ENCODE peak calls at places on chromosomes 4 and X, in seven cellular contexts. I, X, E, Z, M, K and W are unnamed samples.

GRCh38 chrX:270848-271367 is 10.3 kb upstream of the PLCXD1 start:
- DNase-seq in X (peak), K (peak), E (peak), I (no peak), Z (no peak), M (peak), W (no peak)

GRCh38 chr4:135839712-135840111 is 1638.1 kb upstream of the PABPC4L start:
- DNase-seq in X (no peak), I (no peak), E (no peak), M (no peak), Z (no peak), K (no peak), W (no peak)

GRCh38 chrX:9566150-9566621 is 101.3 kb downstream of the TBL1X start:
- DNase-seq in I (peak), M (peak), K (peak), E (peak), Z (peak), X (no peak), W (peak)

GRCh38 chrX:122418758-122419157 is 765.3 kb upstream of the GRIA3 start:
- DNase-seq in I (no peak), Z (no peak), M (no peak), E (no peak), K (no peak), X (no peak), W (no peak)

GRCh38 chr4:183335369-183335940 is 13.2 kb upstream of the CLDN24 start:
- DNase-seq in K (peak), E (no peak), X (no peak), M (no peak), I (no peak), Z (peak), W (peak)

GRCh38 chrX:41922694-41923171 is 621 bp downstream of the CASK start:
- DNase-seq in K (no peak), X (no peak), Z (peak), E (no peak), M (peak), I (peak), W (no peak)

GRCh38 chr4:19925516-19925915 is 326.2 kb upstream of the SLIT2 start:
- DNase-seq in I (no peak), E (no peak), Z (no peak), K (no peak), X (no peak), M (no peak), W (no peak)

GRCh38 chrX:2457289-2458133 is 43.3 kb downstream of the DHRSX start:
- DNase-seq in I (no peak), X (no peak), K (no peak), Z (peak), E (no peak), M (no peak), W (no peak)

GRCh38 chrX:153882086-153882498 is 3.9 kb downstream of the L1CAM start:
- DNase-seq in K (no peak), I (no peak), Z (no peak), E (no peak), X (no peak), M (no peak), W (peak)

GRCh38 chrX:12770440-12770839 is 20.8 kb upstream of the PRPS2 start:
- DNase-seq in E (no peak), Z (peak), M (no peak), X (no peak), I (no peak), K (no peak), W (no peak)

GRCh38 chr4:89108068-89108467 is 3.3 kb upstream of the TIGD2 start:
- DNase-seq in K (no peak), I (no peak), X (no peak), E (no peak), Z (peak), M (no peak), W (no peak)

GRCh38 chrX:154358829-154359228 is 15.6 kb downstream of the FLNA start:
- DNase-seq in K (no peak), X (no peak), E (no peak), M (no peak), Z (no peak), I (no peak), W (no peak)

GRCh38 chrX:100207331-100208024 is 202.6 kb downstream of the PCDH19 start:
- DNase-seq in Z (no peak), X (no peak), M (peak), I (no peak), K (no peak), E (no peak), W (no peak)

GRCh38 chr4:184802203-184803015 is 23.4 kb downstream of the ACSL1 start:
- DNase-seq in K (no peak), I (no peak), E (no peak), M (no peak), Z (no peak), X (no peak), W (no peak)

GRCh38 chrX:29295987-29296680 is 708.9 kb downstream of the IL1RAPL1 start:
- DNase-seq in I (no peak), Z (no peak), X (no peak), M (no peak), E (no peak), K (no peak), W (no peak)

GRCh38 chr4:41258783-41259182 is 2.1 kb downstream of the UCHL1 start:
- DNase-seq in I (no peak), M (peak), Z (peak), E (no peak), K (no peak), X (no peak), W (no peak)

GRCh38 chr4:122803788-122804208 is 22.8 kb upstream of the FGF2 start:
- DNase-seq in K (no peak), X (no peak), Z (no peak), E (no peak), I (peak), M (no peak), W (no peak)

GRCh38 chr4:11050766-11051165 is 366.2 kb upstream of the CLNK start:
- DNase-seq in E (no peak), K (no peak), I (no peak), X (no peak), Z (no peak), M (no peak), W (no peak)

GRCh38 chr4:244471-244870 is 60.8 kb downstream of the ZNF732 start:
- DNase-seq in K (peak), I (peak), X (no peak), Z (peak), E (peak), M (peak), W (no peak)

GRCh38 chrX:124328765-124329164 is 3.7 kb upstream of the TEX13D start:
- DNase-seq in M (no peak), Z (peak), K (no peak), E (no peak), X (no peak), I (no peak), W (peak)

GRCh38 chr4:59537231-59537886 is 1662.8 kb upstream of the ADGRL3 start:
- DNase-seq in X (no peak), K (no peak), E (no peak), Z (no peak), M (no peak), I (no peak), W (no peak)

GRCh38 chr4:169103966-169104412 is 93.9 kb upstream of the CBR4 start:
- DNase-seq in M (peak), K (no peak), I (no peak), Z (no peak), X (no peak), E (no peak), W (peak)

GRCh38 chrX:24391843-24392242 is 31.4 kb downstream of the SUPT20HL1 start:
- DNase-seq in X (no peak), M (no peak), K (no peak), Z (no peak), I (no peak), E (no peak), W (no peak)

GRCh38 chr4:69829678-69830077 is 30.3 kb downstream of the SULT1E1 start:
- DNase-seq in K (no peak), Z (no peak), X (no peak), I (no peak), E (no peak), M (no peak), W (no peak)

GRCh38 chr4:152045781-152046571 is 285.2 kb upstream of the GATB start:
- DNase-seq in X (peak), K (peak), M (peak), I (no peak), Z (peak), E (no peak), W (no peak)

GRCh38 chr4:108799335-108799734 is 36.5 kb upstream of the ETNPPL start:
- DNase-seq in Z (no peak), M (no peak), I (no peak), E (no peak), X (no peak), K (no peak), W (no peak)

GRCh38 chrX:150635952-150636351 is 57.2 kb upstream of the MTMR1 start:
- DNase-seq in E (no peak), I (no peak), K (no peak), X (no peak), M (no peak), Z (peak), W (peak)

GRCh38 chrX:9466711-9467110 is 1.9 kb downstream of the TBL1X start:
- DNase-seq in K (no peak), M (no peak), Z (no peak), X (no peak), E (no peak), I (no peak), W (no peak)

GRCh38 chr4:10173039-10173753 is 56.6 kb upstream of the WDR1 start:
- DNase-seq in K (peak), X (no peak), E (no peak), M (peak), I (peak), Z (no peak), W (no peak)

GRCh38 chr4:93018243-93018642 is 714.5 kb downstream of the GRID2 start:
- DNase-seq in X (no peak), M (no peak), I (no peak), E (no peak), K (no peak), Z (no peak), W (no peak)

GRCh38 chr4:187598246-187598645 is 397.3 kb upstream of the ZFP42 start:
- DNase-seq in Z (no peak), M (no peak), X (no peak), E (no peak), I (no peak), K (no peak), W (no peak)

GRCh38 chrX:150495496-150495895 is 72.9 kb upstream of the MTM1 start:
- DNase-seq in E (no peak), X (no peak), Z (no peak), K (no peak), I (no peak), M (no peak), W (no peak)

GRCh38 chr4:153679476-153679875 is 4.6 kb upstream of the TLR2 start:
- DNase-seq in X (no peak), E (peak), M (no peak), Z (no peak), I (peak), K (no peak), W (no peak)

GRCh38 chrX:24528605-24529004 is 63.5 kb downstream of the PDK3 start:
- DNase-seq in M (no peak), X (no peak), I (no peak), E (no peak), Z (no peak), K (no peak), W (no peak)

GRCh38 chrX:69539437-69539836 is 35.3 kb downstream of the NALF2 start:
- DNase-seq in M (peak), Z (no peak), K (no peak), X (no peak), I (no peak), E (no peak), W (no peak)

GRCh38 chrX:22296871-22297270 is 24.2 kb downstream of the CBLL2 start:
- DNase-seq in X (no peak), I (no peak), Z (no peak), K (no peak), M (no peak), E (no peak), W (no peak)

GRCh38 chr4:21469438-21470032 is 479.0 kb downstream of the KCNIP4 start:
- DNase-seq in E (no peak), Z (no peak), I (no peak), M (no peak), X (no peak), K (no peak), W (no peak)

GRCh38 chrX:141701081-141701480 is 2.5 kb upstream of the SPANXD start:
- DNase-seq in I (no peak), K (no peak), X (no peak), E (no peak), M (no peak), Z (no peak), W (no peak)

GRCh38 chr4:81631958-81632439 is 160.3 kb upstream of the RASGEF1B start:
- DNase-seq in M (peak), Z (peak), I (no peak), E (no peak), K (no peak), X (no peak), W (no peak)

GRCh38 chr4:162274354-162274753 is 110.6 kb upstream of the FSTL5 start:
- DNase-seq in I (peak), E (peak), X (no peak), K (peak), M (peak), Z (no peak), W (no peak)

GRCh38 chr4:39452153-39452859 is 6.4 kb downstream of the RPL9 start:
- DNase-seq in X (no peak), M (no peak), I (no peak), E (no peak), Z (no peak), K (no peak), W (no peak)

GRCh38 chr4:39450618-39451017 is 8.1 kb downstream of the RPL9 start:
- DNase-seq in K (no peak), X (no peak), Z (no peak), M (no peak), I (no peak), E (no peak), W (no peak)

GRCh38 chr4:39452860-39453587 is 5.7 kb downstream of the RPL9 start:
- DNase-seq in I (no peak), E (no peak), K (no peak), X (no peak), M (no peak), Z (no peak), W (no peak)

GRCh38 chr4:39453738-39454137 is 5.0 kb downstream of the RPL9 start:
- DNase-seq in E (no peak), K (no peak), M (no peak), I (no peak), Z (no peak), X (no peak), W (no peak)

GRCh38 chr4:39451423-39452023 is 7.2 kb downstream of the RPL9 start:
- DNase-seq in K (no peak), E (no peak), X (no peak), M (no peak), Z (no peak), I (no peak), W (no peak)
- TF ChIP-seq POLR2A in K (no peak), E (no peak), X (no peak), M (no peak), Z (no peak), I (no peak), W (no peak)

DNA sequence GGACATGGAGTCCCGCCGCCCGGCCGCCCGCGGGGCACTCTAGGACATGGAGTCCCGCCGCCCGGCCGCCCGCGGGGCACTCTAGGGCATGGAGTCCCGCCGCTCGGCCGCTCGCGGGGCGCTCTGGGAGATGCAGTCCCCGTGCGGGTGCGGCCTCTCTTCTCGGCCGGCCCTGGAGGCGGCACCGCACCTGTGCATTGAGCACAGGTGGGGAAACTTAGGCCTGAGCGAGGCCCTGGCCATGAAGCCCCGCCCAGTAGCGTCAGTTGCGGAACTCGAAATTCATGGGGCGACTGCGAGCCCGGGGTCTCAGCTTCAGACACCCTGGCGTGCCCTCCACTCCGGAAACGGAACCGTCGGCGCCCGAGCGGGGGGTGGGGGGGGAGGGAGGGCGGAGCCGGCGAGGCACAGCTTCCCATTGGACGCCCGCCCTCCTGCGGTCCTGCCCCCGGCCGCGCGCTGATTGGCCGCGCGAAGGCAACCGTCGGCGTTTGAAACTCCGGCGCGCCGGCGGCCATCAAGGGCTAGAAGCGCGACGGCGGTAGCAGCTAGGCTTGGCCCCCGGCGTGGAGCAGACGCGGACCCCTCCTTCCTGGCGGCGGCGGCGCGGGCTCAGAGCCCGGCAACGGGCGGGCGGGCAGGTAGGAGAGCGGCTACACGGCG is at the start of the genes TACC3 and TMEM129:
- DNase-seq in Z (peak), K (peak), M (peak), E (peak), X (peak), I (peak), W (peak)
- TF ChIP-seq POLR2A in Z (peak), K (no peak), M (no peak), E (no peak), X (no peak), I (peak), W (peak)

DNA sequence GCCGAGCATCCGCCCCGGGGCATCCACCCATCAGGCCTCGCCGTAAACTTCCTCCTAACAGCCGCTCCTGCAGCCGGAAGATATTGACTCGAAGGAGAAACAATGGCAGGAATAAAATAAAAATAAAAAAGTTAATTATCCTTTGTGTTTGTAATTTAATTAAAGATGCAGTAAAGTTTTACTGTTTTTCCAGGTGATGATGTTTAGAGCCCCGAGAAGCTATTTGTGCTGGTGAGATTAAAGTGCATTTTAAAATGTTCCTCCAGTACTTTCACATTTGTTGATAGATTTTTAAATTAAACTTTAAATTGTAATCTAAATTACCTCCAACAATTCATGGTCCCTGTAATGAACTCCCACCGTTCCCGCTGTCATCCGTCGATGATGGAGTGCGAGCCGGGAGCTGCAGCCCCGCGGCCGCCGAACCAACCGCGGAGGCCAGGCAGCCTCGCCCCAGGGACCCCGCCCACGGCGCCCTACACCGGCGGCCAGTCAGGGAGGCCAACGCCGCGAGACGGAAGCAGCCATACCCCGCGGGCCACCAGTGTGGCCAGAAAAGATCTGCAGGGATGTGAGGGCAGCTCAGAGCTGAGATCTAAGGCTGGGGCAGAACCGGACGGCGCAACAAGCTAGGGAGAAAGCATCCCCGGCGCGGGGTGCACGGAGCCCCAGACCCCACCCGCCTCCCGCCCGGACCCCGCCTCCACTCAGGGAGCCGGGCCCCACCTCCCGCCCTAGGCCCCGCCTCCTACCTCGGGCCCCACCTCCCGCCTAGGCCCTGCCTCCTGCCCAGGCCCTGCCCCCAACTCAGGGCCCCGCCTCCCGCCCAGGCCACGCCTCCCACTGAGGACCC is 104.1 kb downstream of the FAM53A start:
- DNase-seq in I (peak), E (peak), X (peak), K (peak), Z (peak), M (peak), W (peak)
- TF ChIP-seq POLR2A in I (peak), E (no peak), X (no peak), K (no peak), Z (peak), M (no peak), W (peak)

GRCh38 chr4:140754918-140755810 is 1.0 kb downstream of the TBC1D9 start:
- DNase-seq in E (no peak), I (no peak), K (no peak), M (no peak), X (no peak), Z (no peak), W (no peak)

GRCh38 chr4:140755811-140756291 is 334 bp downstream of the TBC1D9 start:
- DNase-seq in Z (peak), I (peak), M (peak), X (peak), E (peak), K (peak), W (peak)

GRCh38 chr4:140757220-140757607 is 1.0 kb upstream of the TBC1D9 start:
- DNase-seq in Z (no peak), K (no peak), I (no peak), X (no peak), E (no peak), M (no peak), W (no peak)

GRCh38 chr4:140752669-140753068 is 3.5 kb downstream of the TBC1D9 start:
- DNase-seq in I (no peak), M (no peak), E (no peak), X (no peak), Z (no peak), K (no peak), W (no peak)

GRCh38 chr4:140756292-140757219 is at the start of gene TBC1D9:
- DNase-seq in K (peak), I (peak), X (peak), Z (peak), M (peak), E (peak), W (peak)
- TF ChIP-seq POLR2A in K (no peak), I (peak), X (no peak), Z (peak), M (peak), E (peak), W (peak)

DNA sequence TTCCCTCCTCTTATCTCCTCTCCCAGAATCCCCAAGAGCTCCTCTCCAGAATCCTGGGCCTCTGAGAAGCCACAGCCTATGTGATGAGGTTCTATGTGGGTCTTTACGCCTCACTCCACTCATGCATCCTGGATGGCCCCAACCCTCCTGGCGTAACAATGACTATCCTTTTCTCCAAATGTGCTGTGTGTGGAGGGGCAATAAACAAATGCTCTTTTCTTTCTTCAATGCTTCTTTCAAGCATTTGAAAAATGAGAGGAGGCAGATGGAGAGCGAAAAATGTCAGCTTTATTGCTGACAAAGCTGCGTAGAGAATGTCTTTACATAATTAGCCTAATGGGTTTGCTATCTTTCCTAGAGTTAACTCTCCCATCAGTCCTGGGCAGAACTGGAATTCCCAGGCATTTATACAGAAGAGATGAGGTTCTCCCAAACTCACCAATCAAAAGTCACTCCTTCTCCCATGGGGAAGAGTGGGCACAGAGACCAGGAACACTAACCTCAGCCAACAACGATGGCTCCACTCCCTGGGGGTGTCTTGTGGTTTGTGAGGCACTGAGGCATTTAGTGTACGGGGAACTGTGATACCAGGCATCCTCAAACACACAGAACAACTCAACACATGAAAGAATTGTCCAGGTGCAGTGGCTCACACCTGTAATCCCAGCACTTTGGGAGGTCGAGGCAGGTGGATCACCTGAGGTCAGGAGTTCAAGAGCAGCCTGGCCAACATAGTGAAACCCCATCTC is 118.9 kb upstream of the SLC34A2 start:
- DNase-seq in X (no peak), K (no peak), I (no peak), M (no peak), E (no peak), Z (no peak), W (no peak)
- TF ChIP-seq POLR2A in X (no peak), K (no peak), I (no peak), M (no peak), E (no peak), Z (no peak), W (no peak)